ENCODE peak calls at places on chromosome 20, in four cellular contexts. One of them, this sample, is unnamed.

GRCh38 chr20:63433756-63434531 is 38.5 kb downstream of the KCNQ2 start:
- DNase-seq in fibroblast of villous mesenchyme: no peak
- DNase-seq in uterus: no peak
- DNase-seq in adrenal gland: no peak
- DNase-seq in this sample: no peak

GRCh38 chr20:35085477-35086225 is 7.0 kb downstream of the TRPC4AP start:
- DNase-seq in fibroblast of villous mesenchyme: no peak
- DNase-seq in uterus: no peak
- DNase-seq in adrenal gland: no peak
- DNase-seq in this sample: no peak

GRCh38 chr20:63167026-63167917 is 48.7 kb downstream of the YTHDF1 start:
- DNase-seq in fibroblast of villous mesenchyme: no peak
- DNase-seq in uterus: no peak
- DNase-seq in adrenal gland: no peak
- DNase-seq in this sample: no peak

GRCh38 chr20:55579802-55580201 is 425.5 kb downstream of the CBLN4 start:
- DNase-seq in fibroblast of villous mesenchyme: no peak
- DNase-seq in uterus: no peak
- DNase-seq in adrenal gland: no peak
- DNase-seq in this sample: no peak

GRCh38 chr20:23918101-23918862 is 38.7 kb upstream of the CST5 start:
- DNase-seq in fibroblast of villous mesenchyme: no peak
- DNase-seq in uterus: no peak
- DNase-seq in adrenal gland: peak
- DNase-seq in this sample: no peak

GRCh38 chr20:22962567-22963439 is 72.3 kb upstream of the SSTR4 start:
- DNase-seq in fibroblast of villous mesenchyme: no peak
- DNase-seq in uterus: no peak
- DNase-seq in adrenal gland: no peak
- DNase-seq in this sample: peak

GRCh38 chr20:38217791-38218565 is 42.6 kb downstream of the KIAA1755 start:
- DNase-seq in fibroblast of villous mesenchyme: peak
- DNase-seq in uterus: peak
- DNase-seq in adrenal gland: peak
- DNase-seq in this sample: peak

GRCh38 chr20:63457737-63458136 is 14.7 kb downstream of the KCNQ2 start:
- DNase-seq in fibroblast of villous mesenchyme: no peak
- DNase-seq in uterus: no peak
- DNase-seq in adrenal gland: peak
- DNase-seq in this sample: peak

GRCh38 chr20:36234771-36235320 is 1.4 kb upstream of the AAR2 start:
- DNase-seq in fibroblast of villous mesenchyme: no peak
- DNase-seq in uterus: no peak
- DNase-seq in adrenal gland: no peak
- DNase-seq in this sample: no peak

GRCh38 chr20:50315811-50316551 is 125.4 kb downstream of the CEBPB start:
- DNase-seq in fibroblast of villous mesenchyme: no peak
- DNase-seq in uterus: no peak
- DNase-seq in adrenal gland: peak
- DNase-seq in this sample: no peak

GRCh38 chr20:2385496-2385895 is 4.8 kb downstream of the TGM6 start:
- DNase-seq in fibroblast of villous mesenchyme: no peak
- DNase-seq in uterus: no peak
- DNase-seq in adrenal gland: no peak
- DNase-seq in this sample: no peak

GRCh38 chr20:50879649-50880550 is 51.3 kb downstream of the ADNP start:
- DNase-seq in fibroblast of villous mesenchyme: no peak
- DNase-seq in uterus: no peak
- DNase-seq in adrenal gland: no peak
- DNase-seq in this sample: no peak

GRCh38 chr20:40689100-40689942 is at the start of gene MAFB:
- DNase-seq in fibroblast of villous mesenchyme: peak
- DNase-seq in uterus: peak
- DNase-seq in adrenal gland: peak
- DNase-seq in this sample: peak

GRCh38 chr20:51318058-51318960 is 224.2 kb downstream of the NFATC2 start:
- DNase-seq in fibroblast of villous mesenchyme: no peak
- DNase-seq in uterus: no peak
- DNase-seq in adrenal gland: peak
- DNase-seq in this sample: no peak

GRCh38 chr20:63060057-63060991 is 53.6 kb upstream of the BHLHE23 start:
- DNase-seq in fibroblast of villous mesenchyme: peak
- DNase-seq in uterus: no peak
- DNase-seq in adrenal gland: peak
- DNase-seq in this sample: peak

GRCh38 chr20:4202441-4202840 is 187.1 kb upstream of the RNF24 start:
- DNase-seq in fibroblast of villous mesenchyme: no peak
- DNase-seq in uterus: no peak
- DNase-seq in adrenal gland: no peak
- DNase-seq in this sample: no peak

GRCh38 chr20:61222699-61223098 is 29.4 kb upstream of the CDH4 start:
- DNase-seq in fibroblast of villous mesenchyme: no peak
- DNase-seq in uterus: no peak
- DNase-seq in adrenal gland: no peak
- DNase-seq in this sample: no peak

GRCh38 chr20:16351415-16351814 is 221.8 kb downstream of the KIF16B start:
- DNase-seq in fibroblast of villous mesenchyme: no peak
- DNase-seq in uterus: no peak
- DNase-seq in adrenal gland: peak
- DNase-seq in this sample: no peak

GRCh38 chr20:271528-271927 is 14.0 kb downstream of the DEFB132 start:
- DNase-seq in fibroblast of villous mesenchyme: no peak
- DNase-seq in uterus: no peak
- DNase-seq in adrenal gland: no peak
- DNase-seq in this sample: no peak

GRCh38 chr20:270517-270916 is 13.0 kb downstream of the DEFB132 start:
- DNase-seq in fibroblast of villous mesenchyme: no peak
- DNase-seq in uterus: no peak
- DNase-seq in adrenal gland: no peak
- DNase-seq in this sample: no peak

GRCh38 chr20:273884-274283 is 16.4 kb downstream of the DEFB132 start:
- DNase-seq in fibroblast of villous mesenchyme: no peak
- DNase-seq in uterus: no peak
- DNase-seq in adrenal gland: no peak
- DNase-seq in this sample: no peak

GRCh38 chr20:272718-273117 is 15.2 kb downstream of the DEFB132 start:
- DNase-seq in fibroblast of villous mesenchyme: no peak
- DNase-seq in uterus: no peak
- DNase-seq in adrenal gland: no peak
- DNase-seq in this sample: no peak

GRCh38 chr20:271069-271468 is 13.5 kb downstream of the DEFB132 start:
- DNase-seq in fibroblast of villous mesenchyme: no peak
- DNase-seq in uterus: no peak
- DNase-seq in adrenal gland: no peak
- DNase-seq in this sample: no peak
- TF ChIP-seq CTCF in fibroblast of villous mesenchyme: no peak
- TF ChIP-seq CTCF in uterus: no peak
- TF ChIP-seq CTCF in adrenal gland: no peak
- TF ChIP-seq CTCF in this sample: no peak

GRCh38 chr20:58994390-58995159 is 12.5 kb downstream of the CTSZ start:
- DNase-seq in fibroblast of villous mesenchyme: no peak
- DNase-seq in uterus: no peak
- DNase-seq in adrenal gland: no peak
- DNase-seq in this sample: no peak
- H3K4me3 ChIP-seq in fibroblast of villous mesenchyme: no peak
- H3K4me3 ChIP-seq in uterus: no peak
- H3K4me3 ChIP-seq in adrenal gland: no peak
- H3K4me3 ChIP-seq in this sample: no peak

GRCh38 chr20:10433623-10434466 is at the start of gene MKKS:
- DNase-seq in fibroblast of villous mesenchyme: peak
- DNase-seq in uterus: peak
- DNase-seq in adrenal gland: peak
- DNase-seq in this sample: peak
- TF ChIP-seq CTCF in fibroblast of villous mesenchyme: peak
- TF ChIP-seq CTCF in uterus: peak
- TF ChIP-seq CTCF in adrenal gland: no peak
- TF ChIP-seq CTCF in this sample: no peak

GRCh38 chr20:53570446-53571276 is 23.0 kb downstream of the ZNF217 start:
- DNase-seq in fibroblast of villous mesenchyme: peak
- DNase-seq in uterus: no peak
- DNase-seq in adrenal gland: peak
- DNase-seq in this sample: no peak
- H3K4me3 ChIP-seq in fibroblast of villous mesenchyme: no peak
- H3K4me3 ChIP-seq in uterus: no peak
- H3K4me3 ChIP-seq in adrenal gland: no peak
- H3K4me3 ChIP-seq in this sample: no peak

GRCh38 chr20:10006461-10006860 is 28.3 kb upstream of the ANKEF1 start:
- DNase-seq in fibroblast of villous mesenchyme: peak
- DNase-seq in uterus: no peak
- DNase-seq in adrenal gland: no peak
- DNase-seq in this sample: no peak
- TF ChIP-seq CTCF in fibroblast of villous mesenchyme: no peak
- TF ChIP-seq CTCF in uterus: no peak
- TF ChIP-seq CTCF in adrenal gland: no peak
- TF ChIP-seq CTCF in this sample: no peak

DNA sequence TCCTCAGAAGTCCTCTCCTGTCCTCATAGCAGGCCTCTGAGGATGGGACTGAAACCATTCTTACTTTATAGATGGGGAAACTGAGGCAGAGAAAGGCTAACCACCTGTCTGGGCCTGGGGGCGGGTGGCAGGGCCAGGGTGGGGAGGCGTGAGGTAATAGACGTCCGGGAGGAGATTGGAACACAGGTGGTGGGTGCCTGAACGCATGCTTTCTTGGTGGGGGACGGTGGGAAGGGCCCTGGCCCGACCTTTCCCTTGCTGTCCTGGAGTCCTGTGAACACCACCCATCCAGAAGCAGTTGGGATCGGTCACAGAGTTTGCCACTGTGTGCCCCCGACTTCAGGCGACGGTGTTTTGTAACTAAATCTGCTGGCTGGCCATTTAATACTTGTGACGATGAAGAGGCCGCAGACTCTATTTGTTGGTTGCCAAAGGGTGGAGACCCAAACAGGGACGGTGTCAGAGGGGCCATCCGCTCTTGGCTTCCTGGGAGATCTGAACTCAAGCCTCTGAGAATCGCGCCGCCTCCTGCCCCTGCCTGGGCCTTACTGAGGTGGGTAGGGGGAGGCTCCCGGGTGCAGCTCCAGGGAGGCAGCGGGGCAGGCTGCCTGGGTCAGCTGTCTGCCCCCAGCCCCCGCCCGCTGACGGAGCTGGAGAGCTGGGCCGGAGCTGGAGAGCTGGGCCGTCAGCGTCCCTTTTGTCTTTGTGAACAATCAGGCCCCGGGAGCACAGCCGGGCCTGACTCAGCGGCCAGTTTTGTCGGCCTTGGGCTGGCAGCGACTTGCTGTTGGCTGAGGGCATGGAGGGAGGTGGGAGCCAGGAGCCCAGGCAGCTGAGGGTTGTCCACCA is 4.1 kb downstream of the RBM38 start:
- DNase-seq in fibroblast of villous mesenchyme: no peak
- DNase-seq in uterus: peak
- DNase-seq in adrenal gland: peak
- DNase-seq in this sample: peak
- H3K4me3 ChIP-seq in fibroblast of villous mesenchyme: no peak
- H3K4me3 ChIP-seq in uterus: no peak
- H3K4me3 ChIP-seq in adrenal gland: peak
- H3K4me3 ChIP-seq in this sample: no peak